ENCODE peak calls at places on chromosomes 16 and 17, in nine cellular contexts. One of them, this sample, is unnamed.

GRCh38 chr17:38455288-38455915 is 27.1 kb downstream of the ARHGAP23 start:
- DNase-seq in neural progenitor cell: peak; percentile 59
- DNase-seq in K562: no peak
- DNase-seq in lung: no peak
- DNase-seq in Panc1: no peak
- DNase-seq in neuronal stem cell: no peak
- DNase-seq in aorta: no peak
- DNase-seq in testis: no peak
- DNase-seq in left ventricle myocardium inferior: no peak
- DNase-seq in this sample: no peak

GRCh38 chr17:27282054-27282501 is 11.8 kb upstream of the WSB1 start:
- DNase-seq in neural progenitor cell: no peak
- DNase-seq in K562: no peak
- DNase-seq in lung: no peak
- DNase-seq in Panc1: no peak
- DNase-seq in neuronal stem cell: no peak
- DNase-seq in aorta: no peak
- DNase-seq in testis: no peak
- DNase-seq in left ventricle myocardium inferior: no peak
- DNase-seq in this sample: no peak

GRCh38 chr16:2971134-2971984 is 2.2 kb downstream of the PAQR4 start:
- DNase-seq in neural progenitor cell: no peak
- DNase-seq in K562: no peak
- DNase-seq in lung: no peak
- DNase-seq in Panc1: no peak
- DNase-seq in neuronal stem cell: no peak
- DNase-seq in aorta: no peak
- DNase-seq in testis: no peak
- DNase-seq in left ventricle myocardium inferior: no peak
- DNase-seq in this sample: no peak

GRCh38 chr16:80066805-80067580 is 466.5 kb upstream of the MAF start:
- DNase-seq in neural progenitor cell: no peak
- DNase-seq in K562: no peak
- DNase-seq in lung: no peak
- DNase-seq in Panc1: no peak
- DNase-seq in neuronal stem cell: no peak
- DNase-seq in aorta: no peak
- DNase-seq in testis: no peak
- DNase-seq in left ventricle myocardium inferior: no peak
- DNase-seq in this sample: no peak

GRCh38 chr17:61720016-61720795 is 129.2 kb upstream of the NACA2 start:
- DNase-seq in neural progenitor cell: no peak
- DNase-seq in K562: no peak
- DNase-seq in lung: no peak
- DNase-seq in Panc1: no peak
- DNase-seq in neuronal stem cell: no peak
- DNase-seq in aorta: no peak
- DNase-seq in testis: no peak
- DNase-seq in left ventricle myocardium inferior: no peak
- DNase-seq in this sample: no peak

GRCh38 chr17:47237841-47238240 is 15.8 kb upstream of the ITGB3 start:
- DNase-seq in neural progenitor cell: no peak
- DNase-seq in K562: no peak
- DNase-seq in lung: no peak
- DNase-seq in Panc1: no peak
- DNase-seq in neuronal stem cell: no peak
- DNase-seq in aorta: no peak
- DNase-seq in testis: no peak
- DNase-seq in left ventricle myocardium inferior: no peak
- DNase-seq in this sample: no peak

GRCh38 chr16:73143681-73144370 is 95.9 kb upstream of the ZFHX3 start:
- DNase-seq in neural progenitor cell: no peak
- DNase-seq in K562: no peak
- DNase-seq in lung: no peak
- DNase-seq in Panc1: no peak
- DNase-seq in neuronal stem cell: no peak
- DNase-seq in aorta: no peak
- DNase-seq in testis: no peak
- DNase-seq in left ventricle myocardium inferior: no peak
- DNase-seq in this sample: no peak

GRCh38 chr17:78977992-78978973 is 1.4 kb downstream of the LGALS3BP start:
- DNase-seq in neural progenitor cell: no peak
- DNase-seq in K562: no peak
- DNase-seq in lung: no peak
- DNase-seq in Panc1: no peak
- DNase-seq in neuronal stem cell: no peak
- DNase-seq in aorta: no peak
- DNase-seq in testis: peak; percentile 56
- DNase-seq in left ventricle myocardium inferior: peak; percentile 64
- DNase-seq in this sample: no peak

GRCh38 chr16:17233301-17234002 is 237.3 kb downstream of the XYLT1 start:
- DNase-seq in neural progenitor cell: peak; percentile 12
- DNase-seq in K562: no peak
- DNase-seq in lung: no peak
- DNase-seq in Panc1: no peak
- DNase-seq in neuronal stem cell: no peak
- DNase-seq in aorta: no peak
- DNase-seq in testis: no peak
- DNase-seq in left ventricle myocardium inferior: no peak
- DNase-seq in this sample: no peak
- H3K4me3 ChIP-seq in neural progenitor cell: no peak overlapping the region
- H3K4me3 ChIP-seq in K562: no peak overlapping the region
- H3K4me3 ChIP-seq in lung: no peak overlapping the region
- H3K4me3 ChIP-seq in Panc1: no peak overlapping the region
- H3K4me3 ChIP-seq in neuronal stem cell: no peak overlapping the region
- H3K4me3 ChIP-seq in aorta: no peak overlapping the region
- H3K4me3 ChIP-seq in testis: no peak overlapping the region
- H3K4me3 ChIP-seq in left ventricle myocardium inferior: no peak overlapping the region
- H3K4me3 ChIP-seq in this sample: no peak overlapping the region

DNA sequence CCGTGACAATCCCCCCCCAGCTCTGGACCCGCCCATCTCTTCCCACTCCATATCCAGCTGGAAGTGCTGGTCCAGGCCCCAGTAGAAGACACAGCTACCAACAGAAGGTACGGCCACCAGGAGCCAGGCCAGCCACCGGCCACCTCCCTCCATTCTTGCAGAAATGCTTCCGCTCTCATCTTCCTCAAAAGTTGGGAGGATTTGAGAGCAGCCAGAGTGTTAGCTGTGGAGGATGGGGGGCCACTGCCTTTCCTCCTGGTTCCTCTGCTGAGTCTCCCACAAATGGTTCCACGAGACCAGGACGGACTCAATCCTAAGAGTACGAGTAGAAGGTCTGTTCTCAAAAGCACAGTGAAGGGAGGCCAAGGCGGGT is 78.3 kb downstream of the GAS7 start:
- DNase-seq in neural progenitor cell: no peak
- DNase-seq in K562: no peak
- DNase-seq in lung: no peak
- DNase-seq in Panc1: no peak
- DNase-seq in neuronal stem cell: no peak
- DNase-seq in aorta: no peak
- DNase-seq in testis: no peak
- DNase-seq in left ventricle myocardium inferior: no peak
- DNase-seq in this sample: no peak
- H3K4me1 ChIP-seq in neural progenitor cell: no peaks in the 10 kb centered on the region
- H3K4me1 ChIP-seq in K562: no peaks in the 10 kb centered on the region
- H3K4me1 ChIP-seq in lung: peaks cover 8% of the 10 kb centered on the region
- H3K4me1 ChIP-seq in Panc1: no peaks in the 10 kb centered on the region
- H3K4me1 ChIP-seq in neuronal stem cell: no peaks in the 10 kb centered on the region
- H3K4me1 ChIP-seq in aorta: no peaks in the 10 kb centered on the region
- H3K4me1 ChIP-seq in testis: peaks cover 19% of the 10 kb centered on the region
- H3K4me1 ChIP-seq in left ventricle myocardium inferior: peaks cover 100% of the 10 kb centered on the region
- H3K4me1 ChIP-seq in this sample: peaks cover 12% of the 10 kb centered on the region

GRCh38 chr17:68288375-68288774 is 2.6 kb downstream of the SLC16A6 start:
- DNase-seq in neural progenitor cell: no peak
- DNase-seq in K562: no peak
- DNase-seq in lung: no peak
- DNase-seq in Panc1: no peak
- DNase-seq in neuronal stem cell: no peak
- DNase-seq in aorta: no peak
- DNase-seq in testis: no peak
- DNase-seq in left ventricle myocardium inferior: no peak
- DNase-seq in this sample: no peak
- H3K4me3 ChIP-seq in neural progenitor cell: no peak overlapping the region
- H3K4me3 ChIP-seq in K562: no peak overlapping the region
- H3K4me3 ChIP-seq in lung: no peak overlapping the region
- H3K4me3 ChIP-seq in Panc1: no peak overlapping the region
- H3K4me3 ChIP-seq in neuronal stem cell: no peak overlapping the region
- H3K4me3 ChIP-seq in aorta: no peak overlapping the region
- H3K4me3 ChIP-seq in testis: no peak overlapping the region
- H3K4me3 ChIP-seq in left ventricle myocardium inferior: no peak overlapping the region
- H3K4me3 ChIP-seq in this sample: no peak overlapping the region

GRCh38 chr17:42248351-42249179 is 27.6 kb downstream of the STAT5B start:
- DNase-seq in neural progenitor cell: peak; percentile 47
- DNase-seq in K562: no peak
- DNase-seq in lung: peak; percentile 73
- DNase-seq in Panc1: no peak
- DNase-seq in neuronal stem cell: no peak
- DNase-seq in aorta: peak; percentile 86
- DNase-seq in testis: peak; percentile 92
- DNase-seq in left ventricle myocardium inferior: peak; percentile 60
- DNase-seq in this sample: no peak
- H3K4me1 ChIP-seq in neural progenitor cell: peaks cover 10% of the 10 kb centered on the region
- H3K4me1 ChIP-seq in K562: peaks cover 23% of the 10 kb centered on the region
- H3K4me1 ChIP-seq in lung: peaks cover 11% of the 10 kb centered on the region
- H3K4me1 ChIP-seq in Panc1: peaks cover 82% of the 10 kb centered on the region
- H3K4me1 ChIP-seq in neuronal stem cell: peaks cover 5% of the 10 kb centered on the region
- H3K4me1 ChIP-seq in aorta: no peaks in the 10 kb centered on the region
- H3K4me1 ChIP-seq in testis: peaks cover 33% of the 10 kb centered on the region
- H3K4me1 ChIP-seq in left ventricle myocardium inferior: peaks cover 51% of the 10 kb centered on the region
- H3K4me1 ChIP-seq in this sample: no peaks in the 10 kb centered on the region

DNA sequence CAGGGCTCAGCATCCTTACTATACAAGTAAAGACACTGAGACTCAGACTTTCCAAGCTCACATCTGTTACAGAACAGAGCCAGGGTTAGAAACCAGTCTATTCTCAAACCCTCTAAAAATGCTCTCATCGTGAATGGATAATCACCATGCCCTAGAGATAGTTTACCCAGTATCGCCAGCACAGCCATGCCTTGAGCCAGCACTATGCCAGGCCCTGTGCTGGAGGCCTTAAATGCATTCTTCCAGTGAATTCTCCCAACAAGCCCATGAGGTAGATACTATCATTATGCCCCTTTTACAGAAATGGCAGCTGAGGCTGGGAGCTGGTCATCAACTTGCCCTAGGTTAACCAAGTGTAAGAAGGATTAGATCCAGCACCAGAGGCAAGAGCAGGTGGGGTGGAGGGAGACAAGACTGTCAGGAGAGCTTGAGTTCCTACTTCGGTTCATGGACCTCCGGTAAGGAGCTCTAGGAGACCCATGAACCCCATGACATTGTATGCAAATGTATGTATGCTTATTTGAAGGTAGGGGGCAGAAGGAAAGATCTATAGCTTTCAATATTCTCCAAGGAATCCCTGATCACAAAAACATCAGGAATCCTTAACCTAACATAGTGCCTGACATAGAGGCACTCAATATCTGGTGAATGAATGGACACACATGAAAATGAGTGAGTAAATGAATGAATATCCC is 5.2 kb downstream of the KRT14 start:
- DNase-seq in neural progenitor cell: no peak
- DNase-seq in K562: no peak
- DNase-seq in lung: no peak
- DNase-seq in Panc1: no peak
- DNase-seq in neuronal stem cell: no peak
- DNase-seq in aorta: no peak
- DNase-seq in testis: no peak
- DNase-seq in left ventricle myocardium inferior: no peak
- DNase-seq in this sample: no peak
- H3K4me3 ChIP-seq in neural progenitor cell: no peak overlapping the region
- H3K4me3 ChIP-seq in K562: no peak overlapping the region
- H3K4me3 ChIP-seq in lung: no peak overlapping the region
- H3K4me3 ChIP-seq in Panc1: no peak overlapping the region
- H3K4me3 ChIP-seq in neuronal stem cell: no peak overlapping the region
- H3K4me3 ChIP-seq in aorta: no peak overlapping the region
- H3K4me3 ChIP-seq in testis: no peak overlapping the region
- H3K4me3 ChIP-seq in left ventricle myocardium inferior: no peak overlapping the region
- H3K4me3 ChIP-seq in this sample: no peak overlapping the region

DNA sequence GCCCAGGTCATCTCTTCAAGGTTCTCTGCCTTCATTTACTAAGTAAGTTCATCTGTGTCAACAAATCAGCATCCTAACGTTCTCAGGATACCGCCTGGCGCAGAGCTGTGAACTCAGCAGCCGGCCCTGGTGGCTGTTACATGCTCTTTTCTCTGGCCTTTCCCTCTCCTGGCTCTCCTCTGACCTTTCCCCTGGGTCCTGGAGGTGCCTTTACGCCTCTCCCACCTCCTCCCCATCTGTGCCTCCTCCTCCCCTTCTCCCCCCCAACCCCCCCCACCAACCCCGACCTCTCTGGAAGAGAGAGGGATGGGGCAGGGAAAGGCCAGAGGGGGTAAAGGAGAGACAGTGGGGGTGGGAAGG is 19.5 kb downstream of the COTL1 start:
- DNase-seq in neural progenitor cell: peak; percentile 43
- DNase-seq in K562: no peak
- DNase-seq in lung: no peak
- DNase-seq in Panc1: no peak
- DNase-seq in neuronal stem cell: no peak
- DNase-seq in aorta: no peak
- DNase-seq in testis: no peak
- DNase-seq in left ventricle myocardium inferior: no peak
- DNase-seq in this sample: no peak
- H3K4me1 ChIP-seq in neural progenitor cell: peaks cover 46% of the 10 kb centered on the region
- H3K4me1 ChIP-seq in K562: peaks cover 58% of the 10 kb centered on the region
- H3K4me1 ChIP-seq in lung: peaks cover 15% of the 10 kb centered on the region
- H3K4me1 ChIP-seq in Panc1: peaks cover 42% of the 10 kb centered on the region
- H3K4me1 ChIP-seq in neuronal stem cell: peaks cover 49% of the 10 kb centered on the region
- H3K4me1 ChIP-seq in aorta: no peaks in the 10 kb centered on the region
- H3K4me1 ChIP-seq in testis: peaks cover 12% of the 10 kb centered on the region
- H3K4me1 ChIP-seq in left ventricle myocardium inferior: peaks cover 36% of the 10 kb centered on the region
- H3K4me1 ChIP-seq in this sample: peaks cover 3% of the 10 kb centered on the region

GRCh38 chr17:80348551-80349436 is 66.2 kb upstream of the ENDOV start:
- DNase-seq in neural progenitor cell: no peak
- DNase-seq in K562: no peak
- DNase-seq in lung: no peak
- DNase-seq in Panc1: no peak
- DNase-seq in neuronal stem cell: no peak
- DNase-seq in aorta: no peak
- DNase-seq in testis: no peak
- DNase-seq in left ventricle myocardium inferior: no peak
- DNase-seq in this sample: no peak
- H3K4me3 ChIP-seq in neural progenitor cell: no peak overlapping the region
- H3K4me3 ChIP-seq in K562: no peak overlapping the region
- H3K4me3 ChIP-seq in lung: no peak overlapping the region
- H3K4me3 ChIP-seq in Panc1: no peak overlapping the region
- H3K4me3 ChIP-seq in neuronal stem cell: no peak overlapping the region
- H3K4me3 ChIP-seq in aorta: no peak overlapping the region
- H3K4me3 ChIP-seq in testis: no peak overlapping the region
- H3K4me3 ChIP-seq in left ventricle myocardium inferior: no peak overlapping the region
- H3K4me3 ChIP-seq in this sample: no peak overlapping the region

GRCh38 chr17:49363251-49363650 is 1.2 kb upstream of the ZNF652 start:
- DNase-seq in neural progenitor cell: no peak
- DNase-seq in K562: no peak
- DNase-seq in lung: no peak
- DNase-seq in Panc1: no peak
- DNase-seq in neuronal stem cell: no peak
- DNase-seq in aorta: no peak
- DNase-seq in testis: no peak
- DNase-seq in left ventricle myocardium inferior: no peak
- DNase-seq in this sample: no peak
- H3K4me1 ChIP-seq in neural progenitor cell: peaks cover 25% of the 10 kb centered on the region
- H3K4me1 ChIP-seq in K562: peaks cover 38% of the 10 kb centered on the region
- H3K4me1 ChIP-seq in lung: peaks cover 7% of the 10 kb centered on the region
- H3K4me1 ChIP-seq in Panc1: peaks cover 31% of the 10 kb centered on the region
- H3K4me1 ChIP-seq in neuronal stem cell: peaks cover 9% of the 10 kb centered on the region
- H3K4me1 ChIP-seq in aorta: peaks cover 3% of the 10 kb centered on the region
- H3K4me1 ChIP-seq in testis: peaks cover 26% of the 10 kb centered on the region
- H3K4me1 ChIP-seq in left ventricle myocardium inferior: peaks cover 39% of the 10 kb centered on the region
- H3K4me1 ChIP-seq in this sample: peaks cover 2% of the 10 kb centered on the region